ENCODE peak calls at places on chromosomes 13 and 19, in seven cellular contexts. C is tibial artery, Y is astrocyte of the cerebellum, O is dorsolateral prefrontal cortex, E is upper lobe of right lung, U is BE2C, K is BJ. J is an unnamed sample.

GRCh38 chr19:17703823-17704463 is 15.3 kb upstream of the MAP1S start:
- DNase-seq in C (no peak), Y (no peak), O (peak), E (peak), U (peak), K (no peak), J (no peak)

GRCh38 chr13:33319859-33320258 is 34.3 kb upstream of the STARD13 start:
- DNase-seq in C (no peak), Y (no peak), O (no peak), E (no peak), U (no peak), K (no peak), J (no peak)

GRCh38 chr13:30158774-30159445 is 148.4 kb downstream of the KATNAL1 start:
- DNase-seq in C (no peak), Y (peak), O (no peak), E (no peak), U (no peak), K (no peak), J (no peak)

GRCh38 chr19:19451429-19452240 is 46.2 kb downstream of the GATAD2A start:
- DNase-seq in C (no peak), Y (no peak), O (no peak), E (no peak), U (no peak), K (no peak), J (no peak)

GRCh38 chr19:55433292-55433691 is 9.8 kb downstream of the SHISA7 start:
- DNase-seq in C (no peak), Y (no peak), O (no peak), E (no peak), U (no peak), K (no peak), J (no peak)

GRCh38 chr13:109389892-109390345 is 396.5 kb downstream of the IRS2 start:
- DNase-seq in C (no peak), Y (no peak), O (no peak), E (no peak), U (no peak), K (no peak), J (no peak)

GRCh38 chr19:1221141-1221903 is 15.7 kb downstream of the STK11 start:
- DNase-seq in C (peak), Y (no peak), O (peak), E (no peak), U (peak), K (no peak), J (no peak)

GRCh38 chr13:46116653-46117502 is 12.0 kb upstream of the CPB2 start:
- DNase-seq in C (no peak), Y (no peak), O (no peak), E (no peak), U (no peak), K (no peak), J (no peak)

GRCh38 chr19:5115771-5116202 is 146.9 kb downstream of the KDM4B start:
- DNase-seq in C (no peak), Y (peak), O (no peak), E (no peak), U (no peak), K (no peak), J (no peak)

GRCh38 chr19:16628984-16629691 is 1.1 kb upstream of the MED26 start:
- DNase-seq in C (no peak), Y (no peak), O (no peak), E (no peak), U (peak), K (peak), J (peak)

GRCh38 chr13:49183672-49184315 is 36.3 kb upstream of the MLNR start:
- DNase-seq in C (no peak), Y (no peak), O (no peak), E (no peak), U (no peak), K (no peak), J (no peak)

GRCh38 chr19:3098141-3098514 is 4.0 kb downstream of the GNA11 start:
- DNase-seq in C (no peak), Y (no peak), O (no peak), E (peak), U (no peak), K (no peak), J (no peak)
- TF ChIP-seq CTCF in C (no peak), Y (no peak), O (no peak), E (no peak), U (no peak), K (no peak), J (no peak)

GRCh38 chr13:94550030-94550738 is 45.8 kb downstream of the TGDS start:
- DNase-seq in C (no peak), Y (peak), O (no peak), E (no peak), U (no peak), K (no peak), J (no peak)
- H3K4me3 ChIP-seq in C (peak), Y (peak), O (peak), E (peak), U (peak), K (peak), J (peak)

GRCh38 chr19:41000310-41000737 is 9.2 kb downstream of the CYP2B6 start:
- DNase-seq in C (no peak), Y (no peak), O (no peak), E (peak), U (no peak), K (no peak), J (no peak)

DNA sequence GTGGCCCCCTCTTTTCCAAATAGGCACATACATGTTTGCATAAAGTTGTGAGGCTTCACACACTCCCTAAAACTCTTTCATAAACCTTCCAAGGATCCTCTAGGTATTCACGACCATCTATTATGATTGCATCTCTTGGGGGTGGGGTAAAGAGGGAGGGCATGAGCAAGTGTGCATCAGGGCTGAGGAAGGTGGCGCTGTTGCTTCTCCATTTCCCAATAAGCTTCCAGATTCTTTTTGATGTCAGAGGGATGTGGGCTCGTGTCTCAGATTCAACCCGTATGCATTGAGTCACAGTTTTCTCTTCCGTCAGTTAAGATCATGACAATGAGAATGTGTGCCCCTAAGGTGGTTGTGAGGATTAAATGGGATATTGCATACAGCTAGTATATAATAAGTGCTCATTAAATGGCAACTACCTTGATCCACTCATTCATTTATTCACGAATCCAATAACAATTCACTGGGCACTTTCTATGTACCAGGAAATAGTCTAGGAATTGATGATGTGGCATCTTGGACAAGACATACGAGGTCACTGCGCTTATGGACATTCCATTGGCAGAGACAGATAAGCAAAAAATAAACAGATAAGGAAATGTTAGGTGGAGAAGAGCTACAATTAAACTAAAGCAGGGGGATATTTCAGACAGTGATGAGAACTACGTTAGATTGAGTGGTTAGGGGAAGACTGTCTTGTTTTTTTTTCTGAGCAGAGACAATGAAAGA is 10.3 kb downstream of the CYP2B6 start:
- DNase-seq in C (no peak), Y (no peak), O (no peak), E (no peak), U (no peak), K (no peak), J (no peak)
- TF ChIP-seq CTCF in C (no peak), Y (no peak), O (no peak), E (no peak), U (no peak), K (no peak), J (no peak)

DNA sequence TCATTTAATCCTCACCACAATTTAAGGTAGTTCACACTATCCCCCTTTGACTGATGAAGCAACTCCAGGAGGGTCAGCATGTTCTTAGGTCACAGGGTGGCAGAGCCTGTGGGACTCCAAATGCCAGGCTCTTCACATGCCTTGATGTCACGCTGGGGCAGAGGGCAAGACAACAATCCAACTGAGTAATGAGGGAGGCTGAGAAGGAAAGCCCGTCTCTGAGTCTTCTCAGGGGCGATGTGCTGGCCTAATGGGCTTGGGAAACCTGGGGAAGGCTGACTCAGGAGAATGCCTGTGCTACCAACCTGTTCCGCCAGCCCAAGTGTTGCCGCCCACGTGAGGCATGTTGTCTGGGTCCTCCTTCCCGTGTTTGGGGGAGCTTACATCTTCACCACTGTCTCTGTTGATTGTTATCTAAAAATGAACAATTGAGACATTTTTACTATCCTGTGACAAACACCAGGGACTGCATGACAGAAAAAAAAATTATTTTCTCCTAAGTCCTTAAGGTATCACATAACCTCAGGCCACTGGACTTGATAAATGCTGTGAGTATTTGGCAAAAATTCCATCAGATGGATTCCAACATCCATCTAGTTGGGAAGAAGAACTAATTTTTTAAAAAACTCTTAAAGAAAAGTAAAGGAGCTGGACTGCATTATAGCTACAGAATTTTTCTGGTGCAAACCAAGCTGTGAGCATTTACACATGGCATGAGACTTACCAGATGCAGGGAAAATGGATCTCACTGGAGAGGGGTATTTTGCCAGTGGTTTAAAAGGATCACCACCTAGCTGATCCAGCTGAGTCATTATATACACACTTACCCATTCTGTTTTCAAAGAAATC is 157.5 kb downstream of the RGCC start:
- DNase-seq in C (no peak), Y (no peak), O (no peak), E (no peak), U (no peak), K (no peak), J (no peak)
- H3K4me3 ChIP-seq in C (no peak), Y (no peak), O (no peak), E (no peak), U (no peak), K (no peak), J (no peak)

GRCh38 chr13:68030152-68030809 is 800.1 kb upstream of the PCDH9 start:
- DNase-seq in C (no peak), Y (no peak), O (no peak), E (no peak), U (no peak), K (no peak), J (no peak)
- TF ChIP-seq CTCF in C (no peak), Y (no peak), O (no peak), E (no peak), U (no peak), K (no peak), J (no peak)

GRCh38 chr19:9306443-9306842 is 3.2 kb downstream of the ZNF699 start:
- DNase-seq in C (no peak), Y (peak), O (no peak), E (no peak), U (no peak), K (peak), J (no peak)
- H3K4me3 ChIP-seq in C (no peak), Y (no peak), O (no peak), E (no peak), U (no peak), K (no peak), J (no peak)

GRCh38 chr13:31793246-31793645 is 53.9 kb downstream of the RXFP2 start:
- DNase-seq in C (no peak), Y (no peak), O (no peak), E (no peak), U (no peak), K (peak), J (no peak)

GRCh38 chr13:31794452-31794851 is 55.1 kb downstream of the RXFP2 start:
- DNase-seq in C (no peak), Y (no peak), O (no peak), E (no peak), U (no peak), K (no peak), J (no peak)

GRCh38 chr13:31801088-31801487 is 61.8 kb downstream of the RXFP2 start:
- DNase-seq in C (no peak), Y (no peak), O (no peak), E (no peak), U (no peak), K (no peak), J (no peak)

GRCh38 chr13:31798189-31798588 is 58.9 kb downstream of the RXFP2 start:
- DNase-seq in C (no peak), Y (no peak), O (no peak), E (no peak), U (no peak), K (no peak), J (no peak)

DNA sequence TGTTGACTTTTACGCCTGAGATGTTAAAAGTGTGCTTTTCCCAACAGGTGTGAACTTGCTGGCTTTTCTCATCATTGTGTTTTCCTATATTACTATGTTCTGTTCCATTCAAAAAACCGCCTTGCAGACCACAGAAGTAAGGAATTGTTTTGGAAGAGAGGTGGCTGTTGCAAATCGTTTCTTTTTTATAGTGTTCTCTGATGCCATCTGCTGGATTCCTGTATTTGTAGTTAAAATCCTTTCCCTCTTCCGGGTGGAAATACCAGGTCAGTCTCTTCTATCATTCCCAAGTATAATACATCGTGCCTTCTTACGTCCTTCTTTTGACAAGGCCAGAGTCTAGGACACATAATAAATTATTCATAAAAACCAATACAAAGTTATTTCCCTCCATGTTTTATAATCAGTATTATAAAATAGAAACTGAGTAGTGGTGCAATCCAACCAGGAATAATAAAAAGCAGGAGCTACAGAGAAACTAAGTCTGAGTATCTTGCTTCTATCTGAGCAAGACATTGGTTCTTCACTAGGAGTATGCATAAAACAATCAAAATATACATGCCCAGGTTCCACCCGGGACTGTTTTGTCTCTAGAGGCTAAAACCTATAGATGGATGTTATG is 57.9 kb downstream of the RXFP2 start:
- DNase-seq in C (no peak), Y (peak), O (no peak), E (no peak), U (no peak), K (no peak), J (no peak)
- TF ChIP-seq CTCF in C (peak), Y (peak), O (peak), E (peak), U (peak), K (peak), J (no peak)

GRCh38 chr19:13215572-13216380 is 65.6 kb downstream of the IER2 start:
- DNase-seq in C (no peak), Y (no peak), O (no peak), E (no peak), U (no peak), K (no peak), J (no peak)

GRCh38 chr19:13225973-13226865 is 76.0 kb downstream of the IER2 start:
- DNase-seq in C (no peak), Y (no peak), O (no peak), E (no peak), U (no peak), K (no peak), J (no peak)

GRCh38 chr19:13225085-13225484 is 74.9 kb downstream of the IER2 start:
- DNase-seq in C (no peak), Y (no peak), O (no peak), E (no peak), U (no peak), K (no peak), J (no peak)

GRCh38 chr19:13220847-13221246 is 70.6 kb downstream of the IER2 start:
- DNase-seq in C (no peak), Y (no peak), O (no peak), E (no peak), U (no peak), K (no peak), J (no peak)
- H3K4me3 ChIP-seq in C (no peak), Y (no peak), O (no peak), E (no peak), U (no peak), K (no peak), J (no peak)

DNA sequence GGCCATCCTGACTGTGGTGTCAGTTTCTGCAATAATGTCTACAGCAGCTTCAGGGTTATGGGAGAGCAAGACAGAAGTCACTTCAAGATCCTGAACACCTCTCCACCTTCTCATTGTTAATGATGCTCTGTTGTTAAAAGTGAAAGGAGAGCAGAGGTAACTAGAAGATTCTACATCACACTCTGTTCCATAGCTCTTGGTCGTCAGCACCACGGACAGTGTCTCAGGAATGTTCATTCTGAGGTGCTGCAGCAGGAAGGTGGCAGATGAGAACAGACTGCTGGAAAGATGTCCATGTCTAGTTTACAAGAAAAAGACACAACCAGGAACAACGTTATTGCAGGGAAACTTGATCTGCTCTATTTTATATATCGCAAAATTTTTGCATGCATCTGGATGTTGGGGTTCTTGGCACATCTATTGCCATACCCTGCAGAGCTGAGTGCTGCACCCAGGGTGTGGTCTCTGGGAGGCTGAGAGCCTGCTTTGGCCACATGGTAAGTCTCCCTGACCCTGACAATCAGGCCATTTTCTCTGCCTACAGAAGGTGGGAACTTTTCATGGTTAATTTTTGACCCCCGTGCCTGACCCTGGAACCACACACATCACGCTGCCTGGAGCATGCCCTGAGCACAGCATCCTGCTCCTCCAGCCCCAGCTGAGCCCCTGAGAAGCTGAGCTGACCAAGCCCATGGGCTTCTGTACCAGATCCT is 12.7 kb downstream of the CEACAM21 start:
- DNase-seq in C (no peak), Y (peak), O (no peak), E (no peak), U (no peak), K (no peak), J (no peak)
- TF ChIP-seq CTCF in C (no peak), Y (no peak), O (no peak), E (no peak), U (no peak), K (no peak), J (no peak)

J was measured in GM12864.